ENCODE peak calls at places on chromosomes 12 and 14, in nine cellular contexts. W, A, V, D, G, J, P, Q and B are unnamed samples.

GRCh38 chr12:113373966-113374365 is 15.6 kb downstream of the PLBD2 start:
- DNase-seq in W (no peak), A (no peak), V (no peak), D (no peak), G (no peak), J (no peak), P (no peak), Q (no peak), B (no peak)

GRCh38 chr12:45504606-45505005 is 224.9 kb upstream of the ARID2 start:
- DNase-seq in W (no peak), A (no peak), V (no peak), D (no peak), G (no peak), J (no peak), P (no peak), Q (no peak), B (no peak)

GRCh38 chr12:124441443-124442190 is 125.8 kb downstream of the NCOR2 start:
- DNase-seq in W (no peak), A (peak), V (no peak), D (peak), G (no peak), J (no peak), P (no peak), Q (no peak), B (no peak)

GRCh38 chr14:74394549-74394948 is 31.5 kb downstream of the SYNDIG1L start:
- DNase-seq in W (no peak), A (peak), V (no peak), D (no peak), G (no peak), J (no peak), P (no peak), Q (no peak), B (no peak)

GRCh38 chr12:15979096-15980091 is 68.3 kb downstream of the DERA start:
- DNase-seq in W (no peak), A (no peak), V (no peak), D (peak), G (peak), J (no peak), P (no peak), Q (no peak), B (no peak)

GRCh38 chr12:13668880-13669279 is 312.5 kb downstream of the GRIN2B start:
- DNase-seq in W (no peak), A (no peak), V (no peak), D (no peak), G (no peak), J (no peak), P (no peak), Q (no peak), B (no peak)

GRCh38 chr14:60656755-60657608 is 7.7 kb upstream of the SIX1 start:
- DNase-seq in W (peak), A (peak), V (no peak), D (no peak), G (peak), J (peak), P (no peak), Q (no peak), B (peak)

GRCh38 chr12:68769941-68770340 is 24.0 kb downstream of the SLC35E3 start:
- DNase-seq in W (no peak), A (no peak), V (no peak), D (no peak), G (no peak), J (no peak), P (no peak), Q (no peak), B (no peak)

GRCh38 chr14:74324945-74325361 is 22.2 kb upstream of the ABCD4 start:
- DNase-seq in W (no peak), A (no peak), V (no peak), D (peak), G (peak), J (peak), P (no peak), Q (no peak), B (no peak)

GRCh38 chr14:66403183-66403582 is 83.0 kb upstream of the CCDC196 start:
- DNase-seq in W (no peak), A (no peak), V (no peak), D (peak), G (peak), J (peak), P (no peak), Q (no peak), B (no peak)

GRCh38 chr12:45560689-45561088 is 168.8 kb upstream of the ARID2 start:
- DNase-seq in W (no peak), A (no peak), V (no peak), D (no peak), G (no peak), J (no peak), P (no peak), Q (no peak), B (no peak)

GRCh38 chr14:32201816-32202467 is at the start of gene RNU6-7:
- DNase-seq in W (peak), A (no peak), V (peak), D (peak), G (peak), J (no peak), P (peak), Q (peak), B (no peak)

GRCh38 chr14:104223810-104224515 is 85.6 kb downstream of the KIF26A start:
- DNase-seq in W (peak), A (no peak), V (no peak), D (no peak), G (no peak), J (no peak), P (no peak), Q (no peak), B (no peak)

GRCh38 chr12:57719777-57720605 is 18.6 kb downstream of the AGAP2 start:
- DNase-seq in W (no peak), A (no peak), V (no peak), D (no peak), G (no peak), J (no peak), P (no peak), Q (no peak), B (no peak)

GRCh38 chr14:53180272-53181221 is 27.4 kb upstream of the DDHD1 start:
- DNase-seq in W (no peak), A (no peak), V (no peak), D (peak), G (peak), J (peak), P (no peak), Q (no peak), B (peak)

GRCh38 chr12:70648191-70648590 is 11.0 kb upstream of the PTPRB start:
- DNase-seq in W (no peak), A (no peak), V (no peak), D (no peak), G (no peak), J (no peak), P (no peak), Q (no peak), B (no peak)

GRCh38 chr14:69052181-69052601 is 73.1 kb upstream of the ACTN1 start:
- DNase-seq in W (no peak), A (no peak), V (no peak), D (no peak), G (no peak), J (no peak), P (no peak), Q (peak), B (no peak)

GRCh38 chr12:88617352-88617751 is 37.1 kb upstream of the KITLG start:
- DNase-seq in W (no peak), A (no peak), V (no peak), D (no peak), G (no peak), J (no peak), P (no peak), Q (no peak), B (no peak)

GRCh38 chr12:53991077-53991460 is 6.1 kb downstream of the HOXC10 start:
- DNase-seq in W (peak), A (no peak), V (no peak), D (no peak), G (no peak), J (no peak), P (no peak), Q (no peak), B (no peak)

GRCh38 chr12:53990311-53991076 is 5.5 kb downstream of the HOXC10 start:
- DNase-seq in W (no peak), A (no peak), V (no peak), D (no peak), G (no peak), J (no peak), P (no peak), Q (no peak), B (no peak)

GRCh38 chr12:53987748-53988147 is 2.8 kb downstream of the HOXC10 start:
- DNase-seq in W (no peak), A (no peak), V (no peak), D (no peak), G (no peak), J (no peak), P (no peak), Q (no peak), B (no peak)

GRCh38 chr12:53988519-53989226 is 3.7 kb downstream of the HOXC10 start:
- DNase-seq in W (peak), A (no peak), V (no peak), D (no peak), G (no peak), J (no peak), P (no peak), Q (no peak), B (no peak)

DNA sequence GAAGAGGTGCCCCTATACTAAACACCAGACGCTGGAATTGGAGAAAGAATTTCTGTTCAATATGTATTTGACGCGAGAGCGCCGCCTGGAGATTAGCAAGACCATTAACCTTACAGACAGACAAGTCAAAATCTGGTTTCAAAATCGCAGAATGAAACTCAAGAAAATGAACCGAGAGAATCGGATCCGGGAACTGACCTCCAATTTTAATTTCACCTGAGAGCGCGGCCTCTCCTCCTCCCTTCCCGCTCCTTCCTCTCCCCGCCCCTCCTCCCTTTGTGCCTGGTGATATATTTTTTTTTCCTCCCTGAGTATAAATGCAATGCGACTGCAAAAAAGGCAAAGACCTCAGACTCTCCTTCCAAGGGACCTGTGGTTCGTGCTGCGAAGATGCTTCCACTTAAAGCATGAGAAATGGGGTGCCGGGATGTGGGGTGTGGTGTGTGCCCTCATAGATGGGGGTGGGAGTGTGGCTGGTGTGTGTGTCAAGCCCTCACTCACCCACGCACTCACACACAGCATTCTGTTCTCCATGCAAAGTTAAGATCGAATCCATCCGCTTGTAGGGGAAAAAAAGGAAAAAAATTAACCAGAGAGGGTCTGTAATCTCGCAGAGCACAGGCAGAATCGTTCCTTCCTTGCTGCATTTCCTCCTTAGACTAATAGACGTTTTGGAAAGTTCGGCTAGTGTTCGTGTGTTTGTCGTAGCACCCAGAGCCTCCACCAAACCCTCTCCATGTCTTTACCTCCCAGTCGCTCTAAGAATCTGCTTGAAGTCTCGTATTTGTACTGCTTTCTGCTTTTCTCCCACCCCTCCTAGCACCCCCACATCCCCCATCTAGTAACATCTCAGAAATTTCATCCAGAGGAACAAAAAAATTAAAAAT is 4.5 kb downstream of the HOXC10 start:
- DNase-seq in W (no peak), A (no peak), V (no peak), D (no peak), G (peak), J (peak), P (no peak), Q (no peak), B (peak)
- TF ChIP-seq CTCF in W (peak), A (peak), V (peak), D (peak), G (peak), J (peak), P (no peak), Q (peak), B (no peak)

GRCh38 chr14:24052656-24053547 is 1.1 kb downstream of the CARMIL3 start:
- DNase-seq in W (no peak), A (peak), V (no peak), D (no peak), G (no peak), J (no peak), P (no peak), Q (no peak), B (peak)
- H3K4me3 ChIP-seq in W (peak), A (peak), V (peak), D (peak), G (peak), J (peak), P (peak), Q (peak), B (no peak)

DNA sequence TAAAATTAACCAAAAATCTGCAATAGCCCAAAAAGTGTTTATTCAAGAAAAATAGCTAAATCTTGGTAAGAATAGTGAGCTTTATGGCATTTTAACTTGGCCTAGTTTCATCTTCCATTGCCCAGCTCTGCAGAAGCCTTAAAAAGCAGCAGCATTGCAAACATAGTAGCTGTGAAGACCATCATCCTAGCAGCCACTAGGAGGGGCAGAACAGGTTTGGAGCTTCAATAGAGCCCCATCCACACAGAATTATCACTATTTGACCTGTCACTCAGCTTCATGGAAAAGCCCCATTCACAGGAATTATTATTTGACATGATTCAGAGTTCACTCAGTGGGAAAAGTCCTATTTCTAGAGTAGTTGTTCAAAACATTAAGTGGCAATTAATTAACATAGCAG is 7.3 kb downstream of the CLEC14A start:
- DNase-seq in W (no peak), A (no peak), V (no peak), D (no peak), G (peak), J (peak), P (no peak), Q (no peak), B (no peak)
- TF ChIP-seq CTCF in W (no peak), A (peak), V (no peak), D (peak), G (peak), J (peak), P (no peak), Q (no peak), B (no peak)

DNA sequence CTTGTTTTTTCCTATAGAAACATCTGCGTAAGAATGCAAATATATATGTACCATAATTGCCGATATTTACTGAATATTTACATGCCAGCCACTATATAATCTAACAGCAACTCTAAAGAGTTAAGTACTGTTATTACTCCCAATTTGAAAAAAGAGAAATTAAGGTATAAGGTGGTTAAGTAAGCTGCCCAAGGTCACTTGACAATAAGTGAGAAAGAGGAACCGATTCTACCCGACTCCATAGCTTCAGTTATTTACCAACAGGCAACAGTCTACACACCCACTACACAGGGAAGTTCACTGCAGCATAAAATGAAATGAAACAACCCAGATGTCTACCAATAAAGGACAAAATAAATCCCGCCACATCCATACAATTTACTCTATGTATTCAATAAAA is 1.1 kb downstream of the MIS18BP1 start:
- DNase-seq in W (no peak), A (no peak), V (no peak), D (no peak), G (peak), J (peak), P (no peak), Q (no peak), B (no peak)
- H3K4me3 ChIP-seq in W (peak), A (peak), V (peak), D (peak), G (peak), J (peak), P (peak), Q (peak), B (peak)